ENCODE peak calls at places on chromosomes 12 and 14, in four cellular contexts. One of them, this sample, is unnamed.

GRCh38 chr14:55366271-55366670 is 45.4 kb downstream of the ATG14 start:
- DNase-seq in EL: peak
- DNase-seq in cardiac fibroblast: peak
- DNase-seq in smooth muscle cell of the brain vasculature: no peak
- DNase-seq in this sample: peak

GRCh38 chr12:12333980-12334709 is 15.9 kb downstream of the MANSC1 start:
- DNase-seq in EL: peak
- DNase-seq in cardiac fibroblast: peak
- DNase-seq in smooth muscle cell of the brain vasculature: no peak
- DNase-seq in this sample: peak

GRCh38 chr12:45730116-45730841 is 773 bp downstream of the ARID2 start:
- DNase-seq in EL: peak
- DNase-seq in cardiac fibroblast: peak
- DNase-seq in smooth muscle cell of the brain vasculature: peak
- DNase-seq in this sample: peak

GRCh38 chr14:100528962-100529560 is 58.2 kb downstream of the BEGAIN start:
- DNase-seq in EL: no peak
- DNase-seq in cardiac fibroblast: no peak
- DNase-seq in smooth muscle cell of the brain vasculature: no peak
- DNase-seq in this sample: no peak

GRCh38 chr14:99566390-99567354 is 37.3 kb downstream of the CCDC85C start:
- DNase-seq in EL: no peak
- DNase-seq in cardiac fibroblast: no peak
- DNase-seq in smooth muscle cell of the brain vasculature: no peak
- DNase-seq in this sample: no peak

GRCh38 chr12:119410396-119410795 is 75.9 kb downstream of the CCDC60 start:
- DNase-seq in EL: no peak
- DNase-seq in cardiac fibroblast: no peak
- DNase-seq in smooth muscle cell of the brain vasculature: no peak
- DNase-seq in this sample: no peak

GRCh38 chr12:131116437-131117117 is 162.9 kb downstream of the ADGRD1 start:
- DNase-seq in EL: no peak
- DNase-seq in cardiac fibroblast: peak
- DNase-seq in smooth muscle cell of the brain vasculature: no peak
- DNase-seq in this sample: peak

GRCh38 chr14:21978184-21978998 is 304.8 kb upstream of the OR4E1 start:
- DNase-seq in EL: peak
- DNase-seq in cardiac fibroblast: peak
- DNase-seq in smooth muscle cell of the brain vasculature: no peak
- DNase-seq in this sample: no peak

GRCh38 chr14:93787465-93788306 is 599 bp downstream of the PRIMA1 start:
- DNase-seq in EL: no peak
- DNase-seq in cardiac fibroblast: peak
- DNase-seq in smooth muscle cell of the brain vasculature: no peak
- DNase-seq in this sample: no peak

GRCh38 chr12:4272976-4273650 is 449 bp upstream of the CCND2 start:
- DNase-seq in EL: no peak
- DNase-seq in cardiac fibroblast: peak
- DNase-seq in smooth muscle cell of the brain vasculature: no peak
- DNase-seq in this sample: no peak

GRCh38 chr14:87573581-87573980 is 419.4 kb downstream of the GALC start:
- DNase-seq in EL: no peak
- DNase-seq in cardiac fibroblast: no peak
- DNase-seq in smooth muscle cell of the brain vasculature: no peak
- DNase-seq in this sample: no peak

GRCh38 chr14:82230748-82231147 is 697.1 kb upstream of the SEL1L start:
- DNase-seq in EL: no peak
- DNase-seq in cardiac fibroblast: no peak
- DNase-seq in smooth muscle cell of the brain vasculature: no peak
- DNase-seq in this sample: no peak

GRCh38 chr14:102096569-102097188 is 9.8 kb upstream of the HSP90AA1 start:
- DNase-seq in EL: peak
- DNase-seq in cardiac fibroblast: peak
- DNase-seq in smooth muscle cell of the brain vasculature: peak
- DNase-seq in this sample: peak

GRCh38 chr14:99320105-99320572 is 48.1 kb upstream of the BCL11B start:
- DNase-seq in EL: peak
- DNase-seq in cardiac fibroblast: peak
- DNase-seq in smooth muscle cell of the brain vasculature: no peak
- DNase-seq in this sample: peak

GRCh38 chr12:109963330-109963729 is 32.8 kb downstream of the GIT2 start:
- DNase-seq in EL: no peak
- DNase-seq in cardiac fibroblast: no peak
- DNase-seq in smooth muscle cell of the brain vasculature: no peak
- DNase-seq in this sample: no peak

GRCh38 chr12:92629349-92630065 is 73.3 kb upstream of the PLEKHG7 start:
- DNase-seq in EL: peak
- DNase-seq in cardiac fibroblast: peak
- DNase-seq in smooth muscle cell of the brain vasculature: peak
- DNase-seq in this sample: peak

GRCh38 chr12:88570103-88570502 is 10.2 kb downstream of the KITLG start:
- DNase-seq in EL: peak
- DNase-seq in cardiac fibroblast: peak
- DNase-seq in smooth muscle cell of the brain vasculature: no peak
- DNase-seq in this sample: peak

GRCh38 chr12:26118356-26118755 is 6.5 kb downstream of the BHLHE41 start:
- DNase-seq in EL: no peak
- DNase-seq in cardiac fibroblast: no peak
- DNase-seq in smooth muscle cell of the brain vasculature: no peak
- DNase-seq in this sample: no peak

GRCh38 chr14:91977909-91978308 is 30.4 kb upstream of the FBLN5 start:
- DNase-seq in EL: no peak
- DNase-seq in cardiac fibroblast: no peak
- DNase-seq in smooth muscle cell of the brain vasculature: no peak
- DNase-seq in this sample: no peak

GRCh38 chr12:67917811-67918210 is 71.4 kb upstream of the IFNG-AS1 start:
- DNase-seq in EL: no peak
- DNase-seq in cardiac fibroblast: no peak
- DNase-seq in smooth muscle cell of the brain vasculature: no peak
- DNase-seq in this sample: no peak

GRCh38 chr14:96267336-96267735 is 11.3 kb downstream of the BDKRB1 start:
- DNase-seq in EL: peak
- DNase-seq in cardiac fibroblast: peak
- DNase-seq in smooth muscle cell of the brain vasculature: peak
- DNase-seq in this sample: peak

GRCh38 chr14:73744175-73744867 is 30.1 kb upstream of the PNMA1 start:
- DNase-seq in EL: no peak
- DNase-seq in cardiac fibroblast: no peak
- DNase-seq in smooth muscle cell of the brain vasculature: no peak
- DNase-seq in this sample: no peak

GRCh38 chr12:53328043-53328435 is 6.6 kb upstream of the AAAS start:
- DNase-seq in EL: no peak
- DNase-seq in cardiac fibroblast: no peak
- DNase-seq in smooth muscle cell of the brain vasculature: no peak
- DNase-seq in this sample: no peak

GRCh38 chr12:128790221-128790620 is 33.5 kb downstream of the SLC15A4 start:
- DNase-seq in EL: no peak
- DNase-seq in cardiac fibroblast: no peak
- DNase-seq in smooth muscle cell of the brain vasculature: no peak
- DNase-seq in this sample: no peak

GRCh38 chr14:54606631-54607133 is 39.8 kb downstream of the SAMD4A start:
- DNase-seq in EL: peak
- DNase-seq in cardiac fibroblast: peak
- DNase-seq in smooth muscle cell of the brain vasculature: no peak
- DNase-seq in this sample: peak

GRCh38 chr14:22370084-22370847 is 218.8 kb downstream of the DAD1 start:
- DNase-seq in EL: peak
- DNase-seq in cardiac fibroblast: peak
- DNase-seq in smooth muscle cell of the brain vasculature: no peak
- DNase-seq in this sample: no peak

GRCh38 chr12:100382327-100382726 is 25.5 kb downstream of the SLC17A8 start:
- DNase-seq in EL: peak
- DNase-seq in cardiac fibroblast: no peak
- DNase-seq in smooth muscle cell of the brain vasculature: no peak
- DNase-seq in this sample: no peak

GRCh38 chr12:12282761-12283160 is 15.9 kb upstream of the LRP6 start:
- DNase-seq in EL: peak
- DNase-seq in cardiac fibroblast: peak
- DNase-seq in smooth muscle cell of the brain vasculature: no peak
- DNase-seq in this sample: peak

GRCh38 chr14:54261283-54261682 is 135.5 kb upstream of the CDKN3 start:
- DNase-seq in EL: no peak
- DNase-seq in cardiac fibroblast: no peak
- DNase-seq in smooth muscle cell of the brain vasculature: no peak
- DNase-seq in this sample: peak

GRCh38 chr12:15838986-15839385 is 43.2 kb upstream of the STRAP start:
- DNase-seq in EL: no peak
- DNase-seq in cardiac fibroblast: no peak
- DNase-seq in smooth muscle cell of the brain vasculature: no peak
- DNase-seq in this sample: no peak

GRCh38 chr12:42442328-42442759 is 116.4 kb downstream of the PPHLN1 start:
- DNase-seq in EL: no peak
- DNase-seq in cardiac fibroblast: no peak
- DNase-seq in smooth muscle cell of the brain vasculature: no peak
- DNase-seq in this sample: no peak

GRCh38 chr14:87615822-87616679 is 376.9 kb downstream of the GALC start:
- DNase-seq in EL: peak
- DNase-seq in cardiac fibroblast: peak
- DNase-seq in smooth muscle cell of the brain vasculature: no peak
- DNase-seq in this sample: peak

GRCh38 chr14:90060312-90060964 is 1.4 kb upstream of the KCNK13 start:
- DNase-seq in EL: peak
- DNase-seq in cardiac fibroblast: peak
- DNase-seq in smooth muscle cell of the brain vasculature: peak
- DNase-seq in this sample: peak

GRCh38 chr12:6229224-6229748 is 29.1 kb downstream of the CD9 start:
- DNase-seq in EL: peak
- DNase-seq in cardiac fibroblast: no peak
- DNase-seq in smooth muscle cell of the brain vasculature: no peak
- DNase-seq in this sample: peak

GRCh38 chr14:95515523-95516517 is 630 bp downstream of the SYNE3 start:
- DNase-seq in EL: peak
- DNase-seq in cardiac fibroblast: peak
- DNase-seq in smooth muscle cell of the brain vasculature: no peak
- DNase-seq in this sample: peak

GRCh38 chr14:91123201-91123600 is 9.3 kb downstream of the DGLUCY start:
- DNase-seq in EL: no peak
- DNase-seq in cardiac fibroblast: no peak
- DNase-seq in smooth muscle cell of the brain vasculature: no peak
- DNase-seq in this sample: no peak

GRCh38 chr12:120928864-120929652 is 24.9 kb upstream of the SPPL3 start:
- DNase-seq in EL: no peak
- DNase-seq in cardiac fibroblast: no peak
- DNase-seq in smooth muscle cell of the brain vasculature: no peak
- DNase-seq in this sample: no peak

GRCh38 chr14:48586099-48586498 is 910.7 kb upstream of the MDGA2 start:
- DNase-seq in EL: no peak
- DNase-seq in cardiac fibroblast: no peak
- DNase-seq in smooth muscle cell of the brain vasculature: no peak
- DNase-seq in this sample: no peak